ENCODE peak calls at places on chromosomes 2 and 18, in nine cellular contexts. C, Z, B, A, M, Y, R, J and E are unnamed samples. For H3K4me1, the result is how much of the 10 kb centered on the place peaks cover.

GRCh38 chr2:63018439-63018838 is 32.2 kb upstream of the OTX1 start:
- DNase-seq in C (no peak), Z (no peak), B (no peak), A (no peak), M (no peak), Y (no peak), R (no peak), J (no peak), E (no peak)

GRCh38 chr2:168753765-168754334 is 48.6 kb upstream of the NOSTRIN start:
- DNase-seq in C (no peak), Z (no peak), B (no peak), A (no peak), M (no peak), Y (no peak), R (no peak), J (no peak), E (no peak)

GRCh38 chr2:205769494-205769848 is 87.2 kb downstream of the NRP2 start:
- DNase-seq in C (no peak), Z (no peak), B (no peak), A (no peak), M (no peak), Y (no peak), R (peak), J (no peak), E (peak)

GRCh38 chr2:74079522-74080341 is 68.0 kb downstream of the BOLA3 start:
- DNase-seq in C (no peak), Z (no peak), B (no peak), A (no peak), M (no peak), Y (no peak), R (no peak), J (peak), E (no peak)

GRCh38 chr18:2337552-2338141 is 233.7 kb downstream of the METTL4 start:
- DNase-seq in C (no peak), Z (peak), B (no peak), A (no peak), M (peak), Y (no peak), R (peak), J (peak), E (no peak)

GRCh38 chr2:64189167-64189566 is 44.9 kb upstream of the PELI1 start:
- DNase-seq in C (no peak), Z (no peak), B (no peak), A (no peak), M (no peak), Y (no peak), R (no peak), J (peak), E (no peak)

GRCh38 chr2:191635333-191636234 is 42.4 kb upstream of the NABP1 start:
- DNase-seq in C (no peak), Z (no peak), B (no peak), A (no peak), M (no peak), Y (no peak), R (peak), J (no peak), E (no peak)

GRCh38 chr2:203018181-203018580 is 3.5 kb downstream of the NBEAL1 start:
- DNase-seq in C (no peak), Z (no peak), B (no peak), A (no peak), M (no peak), Y (no peak), R (peak), J (no peak), E (no peak)

GRCh38 chr2:7539760-7540159 is 622.5 kb downstream of the RNF144A start:
- DNase-seq in C (no peak), Z (no peak), B (no peak), A (no peak), M (no peak), Y (no peak), R (no peak), J (no peak), E (no peak)

GRCh38 chr18:24071779-24072178 is 57.2 kb downstream of the TTC39C start:
- DNase-seq in C (no peak), Z (peak), B (no peak), A (no peak), M (no peak), Y (no peak), R (no peak), J (no peak), E (no peak)

GRCh38 chr18:48539406-48540328 is 836 bp downstream of the CTIF start:
- DNase-seq in C (peak), Z (peak), B (peak), A (peak), M (peak), Y (peak), R (peak), J (peak), E (peak)

GRCh38 chr2:48483916-48484315 is 46.0 kb upstream of the STON1 start:
- DNase-seq in C (no peak), Z (no peak), B (no peak), A (no peak), M (no peak), Y (no peak), R (peak), J (no peak), E (peak)

GRCh38 chr2:215970425-215970824 is 42.9 kb downstream of the MREG start:
- DNase-seq in C (no peak), Z (no peak), B (no peak), A (no peak), M (no peak), Y (no peak), R (no peak), J (no peak), E (no peak)

GRCh38 chr2:235191933-235192332 is 240.1 kb downstream of the SH3BP4 start:
- DNase-seq in C (no peak), Z (no peak), B (no peak), A (peak), M (no peak), Y (no peak), R (no peak), J (no peak), E (no peak)

GRCh38 chr18:46062781-46063180 is 9.3 kb downstream of the PSTPIP2 start:
- DNase-seq in C (no peak), Z (no peak), B (no peak), A (no peak), M (no peak), Y (no peak), R (no peak), J (no peak), E (peak)

GRCh38 chr2:127640082-127641072 is 5.6 kb upstream of the GPR17 start:
- DNase-seq in C (no peak), Z (no peak), B (no peak), A (no peak), M (no peak), Y (no peak), R (no peak), J (no peak), E (no peak)

GRCh38 chr2:226797289-226797988 is 2.2 kb downstream of the IRS1 start:
- DNase-seq in C (peak), Z (no peak), B (no peak), A (peak), M (peak), Y (peak), R (peak), J (peak), E (no peak)

GRCh38 chr2:105873721-105874120 is 129.0 kb downstream of the NCK2 start:
- DNase-seq in C (no peak), Z (peak), B (no peak), A (no peak), M (no peak), Y (no peak), R (peak), J (no peak), E (no peak)

GRCh38 chr2:43223412-43224040 is 2.9 kb downstream of the ZFP36L2 start:
- DNase-seq in C (no peak), Z (peak), B (no peak), A (no peak), M (no peak), Y (no peak), R (peak), J (no peak), E (no peak)

GRCh38 chr2:42575458-42576064 is 7.1 kb downstream of the MTA3 start:
- DNase-seq in C (no peak), Z (no peak), B (no peak), A (no peak), M (no peak), Y (no peak), R (no peak), J (no peak), E (no peak)

GRCh38 chr18:48165104-48165866 is 234.8 kb upstream of the SMAD2 start:
- DNase-seq in C (no peak), Z (no peak), B (no peak), A (no peak), M (peak), Y (no peak), R (no peak), J (peak), E (no peak)

GRCh38 chr2:18272148-18272494 is 288.3 kb downstream of the RDH14 start:
- DNase-seq in C (no peak), Z (no peak), B (no peak), A (no peak), M (no peak), Y (peak), R (no peak), J (no peak), E (no peak)

GRCh38 chr2:45890819-45891218 is 239.3 kb downstream of the PRKCE start:
- DNase-seq in C (no peak), Z (no peak), B (no peak), A (no peak), M (no peak), Y (no peak), R (no peak), J (no peak), E (no peak)

GRCh38 chr2:16725549-16725948 is 59.9 kb upstream of the CYRIA start:
- DNase-seq in C (no peak), Z (no peak), B (no peak), A (no peak), M (no peak), Y (no peak), R (no peak), J (no peak), E (peak)

GRCh38 chr2:221124542-221125235 is 447.4 kb downstream of the EPHA4 start:
- DNase-seq in C (no peak), Z (no peak), B (peak), A (no peak), M (no peak), Y (no peak), R (no peak), J (no peak), E (peak)

GRCh38 chr2:890214-890613 is 60.4 kb upstream of the SNTG2 start:
- DNase-seq in C (peak), Z (no peak), B (no peak), A (no peak), M (no peak), Y (no peak), R (no peak), J (no peak), E (no peak)

GRCh38 chr2:73004466-73004865 is 67.0 kb downstream of the SFXN5 start:
- DNase-seq in C (peak), Z (no peak), B (no peak), A (no peak), M (peak), Y (no peak), R (no peak), J (no peak), E (no peak)

GRCh38 chr2:157923598-157923997 is 47.5 kb upstream of the ACVR1 start:
- DNase-seq in C (no peak), Z (no peak), B (no peak), A (no peak), M (no peak), Y (no peak), R (peak), J (no peak), E (no peak)

GRCh38 chr2:65228249-65228750 is 669 bp downstream of the ACTR2 start:
- DNase-seq in C (no peak), Z (no peak), B (no peak), A (no peak), M (no peak), Y (no peak), R (peak), J (no peak), E (peak)

GRCh38 chr2:224885836-224886547 is 156.3 kb downstream of the DOCK10 start:
- DNase-seq in C (no peak), Z (peak), B (no peak), A (no peak), M (no peak), Y (no peak), R (peak), J (no peak), E (peak)

GRCh38 chr2:186780701-186781316 is 68.2 kb downstream of the ZSWIM2 start:
- DNase-seq in C (no peak), Z (peak), B (no peak), A (no peak), M (no peak), Y (no peak), R (peak), J (no peak), E (peak)

GRCh38 chr2:47086571-47086970 is 68.5 kb downstream of the STPG4 start:
- DNase-seq in C (no peak), Z (no peak), B (no peak), A (no peak), M (peak), Y (no peak), R (no peak), J (no peak), E (no peak)

GRCh38 chr2:96399342-96400048 is 63.9 kb downstream of the NCAPH start:
- DNase-seq in C (peak), Z (no peak), B (no peak), A (no peak), M (peak), Y (no peak), R (no peak), J (no peak), E (no peak)

GRCh38 chr2:136530154-136530553 is 235.2 kb upstream of the THSD7B start:
- DNase-seq in C (no peak), Z (no peak), B (no peak), A (no peak), M (no peak), Y (no peak), R (no peak), J (no peak), E (no peak)

GRCh38 chr2:66888791-66889631 is 454.1 kb downstream of the MEIS1 start:
- DNase-seq in C (no peak), Z (peak), B (peak), A (no peak), M (no peak), Y (no peak), R (peak), J (peak), E (peak)

GRCh38 chr2:96688649-96689430 is 46.3 kb downstream of the FER1L5 start:
- DNase-seq in C (no peak), Z (no peak), B (no peak), A (no peak), M (no peak), Y (no peak), R (no peak), J (no peak), E (no peak)

GRCh38 chr2:162422894-162423293 is 79.0 kb downstream of the GCA start:
- DNase-seq in C (no peak), Z (no peak), B (no peak), A (no peak), M (no peak), Y (no peak), R (no peak), J (no peak), E (no peak)

GRCh38 chr18:50283469-50284209 is 2.3 kb upstream of the MBD1 start:
- DNase-seq in C (no peak), Z (no peak), B (no peak), A (no peak), M (no peak), Y (no peak), R (no peak), J (no peak), E (no peak)

GRCh38 chr18:36942264-36942663 is 113.3 kb downstream of the KIAA1328 start:
- DNase-seq in C (no peak), Z (peak), B (no peak), A (no peak), M (no peak), Y (no peak), R (peak), J (no peak), E (peak)

DNA sequence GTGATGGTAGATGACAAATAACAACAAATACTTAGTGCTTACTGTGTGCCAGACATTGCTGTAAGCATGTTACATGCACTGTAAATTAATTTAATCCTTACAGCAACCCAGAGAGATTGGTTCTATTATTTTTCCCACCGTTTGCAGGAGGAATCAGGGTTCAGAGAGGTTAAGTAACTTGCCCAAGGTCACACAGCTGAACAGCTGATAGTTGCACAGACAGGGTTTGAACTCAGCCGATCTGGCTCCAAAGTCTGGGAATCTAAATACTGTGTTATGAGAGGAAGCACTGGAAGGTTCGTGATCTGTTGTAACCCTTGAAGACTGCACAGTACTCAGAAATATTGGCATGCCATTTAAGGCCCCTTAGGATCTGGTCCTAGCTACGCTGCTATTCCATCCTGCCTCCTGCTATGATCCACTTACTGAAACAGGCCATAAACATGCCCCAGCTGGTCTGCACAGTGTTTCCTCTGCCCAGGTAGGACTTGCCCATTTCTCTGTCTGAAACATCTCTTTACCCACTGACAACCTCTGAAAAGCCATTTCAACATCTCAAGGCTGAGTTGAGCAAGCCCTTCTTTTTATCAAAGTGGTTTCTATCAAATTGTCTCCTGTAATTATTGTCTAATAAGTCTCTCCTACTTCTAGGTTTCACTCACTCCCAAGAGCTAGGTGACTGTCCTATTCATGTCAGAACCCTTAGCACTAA is 40.4 kb upstream of the MRPL33 start:
- DNase-seq in C (no peak), Z (no peak), B (no peak), A (no peak), M (peak), Y (no peak), R (no peak), J (no peak), E (peak)
- H3K27ac ChIP-seq in C (no peak), Z (peak), B (peak), A (peak), M (peak), Y (no peak), R (no peak), J (no peak), E (peak)

DNA sequence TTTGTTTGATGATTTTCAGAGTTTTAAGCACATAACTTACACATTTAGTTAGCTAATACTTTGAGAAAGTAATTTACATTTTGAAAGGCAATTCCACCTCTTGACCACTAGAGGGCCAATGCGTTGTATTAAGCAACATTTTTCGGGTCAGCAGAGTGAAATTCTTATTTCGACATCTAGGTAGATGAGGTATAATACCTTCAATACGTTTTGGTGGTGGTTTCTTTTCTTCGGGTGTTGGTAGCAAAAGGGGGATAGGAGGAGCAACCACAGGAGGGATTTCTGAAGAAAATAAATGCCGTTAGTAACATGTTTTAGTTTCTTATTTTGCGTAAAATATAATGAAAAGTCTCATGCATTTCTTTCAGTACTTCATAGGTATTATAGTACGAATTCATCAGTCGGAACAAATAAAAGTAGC is 106.3 kb downstream of the TTN start:
- DNase-seq in C (no peak), Z (peak), B (no peak), A (no peak), M (no peak), Y (no peak), R (peak), J (no peak), E (no peak)
- TF ChIP-seq CTCF in C (peak), Z (peak), B (peak), A (peak), M (peak), Y (no peak), R (peak), J (peak), E (peak)

GRCh38 chr2:55000335-55000734 is 49.9 kb downstream of the RTN4 start:
- DNase-seq in C (no peak), Z (no peak), B (no peak), A (no peak), M (no peak), Y (no peak), R (no peak), J (no peak), E (no peak)
- H3K4me1 ChIP-seq in C (under half), Z (half or more), B (under half), A (under half), M (under half), Y (half or more), R (under half), J (half or more), E (under half)

GRCh38 chr2:10036095-10036879 is 7.1 kb upstream of the KLF11 start:
- DNase-seq in C (peak), Z (peak), B (peak), A (peak), M (peak), Y (no peak), R (peak), J (peak), E (peak)

GRCh38 chr2:10035053-10035422 is 8.3 kb upstream of the KLF11 start:
- DNase-seq in C (no peak), Z (no peak), B (no peak), A (no peak), M (no peak), Y (no peak), R (no peak), J (no peak), E (no peak)

GRCh38 chr2:10034333-10035052 is 8.9 kb upstream of the KLF11 start:
- DNase-seq in C (no peak), Z (no peak), B (no peak), A (no peak), M (no peak), Y (no peak), R (no peak), J (no peak), E (no peak)

GRCh38 chr2:10033251-10034006 is 9.9 kb upstream of the KLF11 start:
- DNase-seq in C (no peak), Z (no peak), B (no peak), A (no peak), M (no peak), Y (no peak), R (no peak), J (no peak), E (no peak)

GRCh38 chr2:10035633-10036032 is 7.7 kb upstream of the KLF11 start:
- DNase-seq in C (no peak), Z (no peak), B (no peak), A (no peak), M (no peak), Y (no peak), R (no peak), J (no peak), E (no peak)
- H3K27ac ChIP-seq in C (peak), Z (peak), B (peak), A (peak), M (peak), Y (peak), R (no peak), J (peak), E (no peak)

GRCh38 chr2:219542931-219543595 is 546 bp downstream of the CHPF start:
- DNase-seq in C (peak), Z (no peak), B (peak), A (peak), M (peak), Y (no peak), R (peak), J (peak), E (no peak)

GRCh38 chr2:219539295-219539788 is 4.3 kb downstream of the CHPF start:
- DNase-seq in C (no peak), Z (no peak), B (no peak), A (no peak), M (no peak), Y (no peak), R (no peak), J (no peak), E (no peak)

GRCh38 chr2:219541611-219542180 is 1.9 kb downstream of the CHPF start:
- DNase-seq in C (peak), Z (peak), B (peak), A (peak), M (peak), Y (peak), R (peak), J (peak), E (peak)

GRCh38 chr2:219539926-219540678 is 3.5 kb downstream of the CHPF start:
- DNase-seq in C (no peak), Z (no peak), B (no peak), A (no peak), M (no peak), Y (no peak), R (no peak), J (no peak), E (no peak)

GRCh38 chr2:219540784-219541504 is 2.7 kb downstream of the CHPF start:
- DNase-seq in C (no peak), Z (no peak), B (no peak), A (no peak), M (no peak), Y (no peak), R (no peak), J (no peak), E (no peak)
- TF ChIP-seq CTCF in C (no peak), Z (no peak), B (no peak), A (no peak), M (no peak), Y (no peak), R (no peak), J (no peak), E (no peak)